ENCODE peak calls at places on chromosomes 13 and 19, in six cellular contexts. A, B, O, R, L and H are unnamed samples.

GRCh38 chr13:45219938-45220375 is 19.1 kb upstream of the KCTD4 start:
- DNase-seq in A (peak; percentile 77), B (no peak), O (peak; percentile 87), R (no peak), L (no peak), H (peak; percentile 83)

GRCh38 chr13:59734393-59734792 is 429.3 kb downstream of the DIAPH3 start:
- DNase-seq in A (no peak), B (no peak), O (no peak), R (no peak), L (peak; percentile 69), H (no peak)

GRCh38 chr13:21673592-21674270 is 2.9 kb downstream of the FGF9 start:
- DNase-seq in A (no peak), B (peak; percentile 84), O (peak; percentile 35), R (no peak), L (no peak), H (peak; percentile 14)

GRCh38 chr13:24644051-24644450 is 36.2 kb upstream of the ATP12A start:
- DNase-seq in A (peak; percentile 60), B (no peak), O (peak; percentile 10), R (peak; percentile 4), L (no peak), H (peak; percentile 48)

GRCh38 chr19:29454109-29454508 is 71.7 kb upstream of the VSTM2B start:
- DNase-seq in A (no peak), B (no peak), O (no peak), R (no peak), L (no peak), H (no peak)

GRCh38 chr13:97223711-97224461 is 1.8 kb downstream of the MBNL2 start:
- DNase-seq in A (peak; percentile 96), B (peak; percentile 55), O (peak; percentile 95), R (peak; percentile 84), L (peak; percentile 60), H (peak; percentile 97)

GRCh38 chr13:31749929-31750328 is 10.6 kb downstream of the RXFP2 start:
- DNase-seq in A (peak; percentile 98), B (no peak), O (peak; percentile 98), R (peak; percentile 89), L (no peak), H (peak; percentile 94)

GRCh38 chr13:76641056-76641455 is 245.1 kb downstream of the KCTD12 start:
- DNase-seq in A (peak; percentile 52), B (no peak), O (no peak), R (no peak), L (no peak), H (peak; percentile 72)

GRCh38 chr19:38319421-38320258 is at the start of gene KCNK6:
- DNase-seq in A (peak; percentile 7), B (peak; percentile 63), O (no peak), R (no peak), L (peak; percentile 39), H (peak; percentile 34)

GRCh38 chr13:32063622-32064233 is 32.2 kb downstream of the FRY start:
- DNase-seq in A (no peak), B (no peak), O (no peak), R (no peak), L (no peak), H (no peak)

GRCh38 chr13:98216711-98217110 is 39.6 kb upstream of the RNF113B start:
- DNase-seq in A (no peak), B (no peak), O (no peak), R (no peak), L (no peak), H (no peak)

GRCh38 chr19:40392894-40393517 is 3.0 kb upstream of the HIPK4 start:
- DNase-seq in A (no peak), B (no peak), O (peak; percentile 25), R (no peak), L (no peak), H (no peak)

GRCh38 chr19:30529876-30530275 is 157.7 kb downstream of the ZNF536 start:
- DNase-seq in A (no peak), B (no peak), O (no peak), R (no peak), L (peak; percentile 47), H (no peak)

GRCh38 chr13:30091691-30092090 is 215.7 kb downstream of the KATNAL1 start:
- DNase-seq in A (no peak), B (no peak), O (no peak), R (no peak), L (no peak), H (no peak)

GRCh38 chr19:48445256-48445605 is 552 bp upstream of the GRWD1 start:
- DNase-seq in A (peak; percentile 96), B (peak; percentile 75), O (peak; percentile 94), R (peak; percentile 78), L (peak; percentile 67), H (peak; percentile 96)

GRCh38 chr13:36758345-36758744 is 60.7 kb upstream of the RFXAP start:
- DNase-seq in A (no peak), B (peak; percentile 1), O (no peak), R (no peak), L (no peak), H (no peak)

GRCh38 chr13:75798353-75799245 is 162.5 kb downstream of the LMO7 start:
- DNase-seq in A (peak; percentile 79), B (no peak), O (peak; percentile 70), R (no peak), L (no peak), H (peak; percentile 62)

GRCh38 chr13:49240017-49240416 is 7.7 kb upstream of the CDADC1 start:
- DNase-seq in A (peak; percentile 66), B (peak; percentile 2), O (peak; percentile 66), R (no peak), L (peak; percentile 11), H (peak; percentile 45)

GRCh38 chr13:60369242-60369641 is 27.8 kb upstream of the TDRD3 start:
- DNase-seq in A (no peak), B (no peak), O (peak; percentile 10), R (no peak), L (no peak), H (peak; percentile 6)

GRCh38 chr19:51370230-51370629 is 1.4 kb upstream of the CLDND2 start:
- DNase-seq in A (no peak), B (no peak), O (no peak), R (no peak), L (no peak), H (no peak)

GRCh38 chr19:51371186-51371690 is 1.2 kb downstream of the NKG7 start:
- DNase-seq in A (no peak), B (no peak), O (no peak), R (no peak), L (no peak), H (no peak)

GRCh38 chr19:51372649-51373504 is at the start of gene NKG7:
- DNase-seq in A (no peak), B (no peak), O (no peak), R (no peak), L (no peak), H (no peak)

GRCh38 chr19:51368366-51369282 is at the start of gene CLDND2:
- DNase-seq in A (no peak), B (no peak), O (no peak), R (no peak), L (no peak), H (no peak)

GRCh38 chr19:51372021-51372648 is 319 bp downstream of the NKG7 start:
- DNase-seq in A (no peak), B (no peak), O (no peak), R (no peak), L (no peak), H (no peak)
- H3K4me3 ChIP-seq in A (no peak overlapping the region), B (no peak overlapping the region), O (no peak overlapping the region), R (no peak overlapping the region), L (no peak overlapping the region), H (no peak overlapping the region)

GRCh38 chr13:20127263-20127562 is 33.6 kb downstream of the GJA3 start:
- DNase-seq in A (no peak), B (no peak), O (no peak), R (no peak), L (no peak), H (no peak)

GRCh38 chr13:20130012-20130411 is 30.8 kb downstream of the GJA3 start:
- DNase-seq in A (no peak), B (no peak), O (no peak), R (no peak), L (no peak), H (no peak)

GRCh38 chr13:20127563-20128458 is 33.0 kb downstream of the GJA3 start:
- DNase-seq in A (peak; percentile 40), B (peak; percentile 69), O (peak; percentile 53), R (no peak), L (peak; percentile 83), H (peak; percentile 30)

GRCh38 chr13:20129076-20129475 is 31.8 kb downstream of the GJA3 start:
- DNase-seq in A (no peak), B (no peak), O (no peak), R (no peak), L (no peak), H (no peak)

DNA sequence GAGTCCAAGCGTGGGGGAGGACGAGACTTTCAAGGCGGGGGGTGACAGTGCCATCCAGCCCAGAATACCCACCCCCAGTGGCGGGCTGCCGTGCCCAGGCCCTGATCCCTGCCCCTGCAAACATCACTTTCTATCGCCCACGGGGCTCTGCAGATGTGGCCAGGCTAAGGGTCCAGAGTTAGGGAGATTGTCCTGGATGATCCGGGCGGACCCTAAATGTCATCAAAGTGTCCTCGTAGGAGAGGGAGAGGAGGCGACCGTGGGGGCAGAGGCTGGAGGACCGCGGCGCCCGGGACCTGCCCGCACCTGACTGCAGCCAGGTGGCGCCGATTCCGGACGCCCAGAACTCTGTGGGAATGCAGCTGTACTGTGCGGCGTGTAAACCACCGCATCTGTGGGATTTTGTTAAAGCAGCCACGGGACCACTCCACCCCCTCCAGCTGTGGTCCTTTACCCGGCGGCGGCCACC is 32.4 kb downstream of the GJA3 start:
- DNase-seq in A (no peak), B (peak; percentile 39), O (no peak), R (no peak), L (peak; percentile 38), H (no peak)
- TF ChIP-seq CTCF in A (no peak), B (peak; percentile 27), O (no peak), R (peak; percentile 0), L (peak; percentile 63), H (no peak)

GRCh38 chr19:17687141-17687856 is 855 bp downstream of the UNC13A start:
- DNase-seq in A (no peak), B (no peak), O (no peak), R (no peak), L (peak; percentile 33), H (no peak)

GRCh38 chr19:17685451-17686026 is 2.6 kb downstream of the UNC13A start:
- DNase-seq in A (no peak), B (no peak), O (no peak), R (no peak), L (no peak), H (no peak)

GRCh38 chr19:17686027-17686511 is 2.1 kb downstream of the UNC13A start:
- DNase-seq in A (peak; percentile 31), B (no peak), O (no peak), R (no peak), L (no peak), H (peak; percentile 21)

GRCh38 chr19:17687857-17688784 is at the start of gene UNC13A:
- DNase-seq in A (peak; percentile 20), B (peak; percentile 86), O (peak; percentile 17), R (no peak), L (peak; percentile 83), H (peak; percentile 35)

GRCh38 chr19:17686592-17687042 is 1.5 kb downstream of the UNC13A start:
- DNase-seq in A (no peak), B (peak; percentile 5), O (peak; percentile 16), R (no peak), L (peak; percentile 89), H (peak; percentile 12)
- H3K4me3 ChIP-seq in A (no peak overlapping the region), B (peak overlapping the region; percentile 10), O (no peak overlapping the region), R (no peak overlapping the region), L (peak overlapping the region; percentile 98), H (peak overlapping the region; percentile 47)

DNA sequence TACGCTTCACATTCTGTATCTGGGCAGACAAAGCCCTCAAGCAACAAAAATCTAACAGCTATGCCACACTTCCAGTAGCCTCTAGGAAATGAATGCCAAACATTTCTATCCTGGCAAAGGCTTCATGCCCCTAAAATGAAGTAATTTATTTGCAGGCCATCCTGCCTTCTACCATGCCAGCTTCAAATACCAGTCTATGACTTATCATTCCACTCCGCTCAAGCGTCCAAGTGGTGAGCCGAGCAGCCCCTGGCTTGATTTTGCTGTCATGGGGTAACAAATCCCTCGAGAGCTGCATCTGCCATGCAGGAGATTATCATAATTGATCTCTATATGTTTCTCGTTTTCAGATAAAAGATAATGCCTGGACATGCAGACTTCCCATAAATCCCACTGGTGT is 86.9 kb downstream of the LHFPL6 start:
- DNase-seq in A (no peak), B (no peak), O (no peak), R (no peak), L (peak; percentile 41), H (no peak)
- TF ChIP-seq CTCF in A (no peak), B (no peak), O (no peak), R (no peak), L (no peak), H (no peak)